ENCODE peak calls at places on chromosomes 6 and 20, in four cellular contexts. U, B, P and F are unnamed samples.

GRCh38 chr20:63937596-63937995 is 18.6 kb downstream of the UCKL1 start:
- DNase-seq in U (no peak), B (no peak), P (no peak), F (no peak)

GRCh38 chr6:71983131-71983530 is 96.8 kb downstream of the RIMS1 start:
- DNase-seq in U (no peak), B (no peak), P (no peak), F (no peak)

GRCh38 chr6:34182751-34183531 is 37.1 kb upstream of the GRM4 start:
- DNase-seq in U (no peak), B (no peak), P (no peak), F (no peak)

GRCh38 chr6:128235556-128235955 is 284.8 kb downstream of the PTPRK start:
- DNase-seq in U (no peak), B (no peak), P (no peak), F (no peak)

GRCh38 chr6:66849843-66850242 is 1142.8 kb upstream of the EYS start:
- DNase-seq in U (no peak), B (no peak), P (no peak), F (no peak)

GRCh38 chr6:27168108-27168507 is 79.4 kb upstream of the PRSS16 start:
- DNase-seq in U (no peak), B (no peak), P (no peak), F (no peak)

GRCh38 chr6:6749791-6750434 is 161.4 kb downstream of the LY86 start:
- DNase-seq in U (peak), B (peak), P (no peak), F (peak)

GRCh38 chr6:146968041-146968760 is 236.0 kb upstream of the STXBP5 start:
- DNase-seq in U (peak), B (no peak), P (no peak), F (no peak)

GRCh38 chr6:41779336-41779735 is 364 bp downstream of the FRS3 start:
- DNase-seq in U (no peak), B (no peak), P (no peak), F (no peak)